ENCODE peak calls at places on chromosomes 12 and 14, in five cellular contexts. C, P, Q, X and O are unnamed samples.

GRCh38 chr14:73173092-73173735 is 36.9 kb downstream of the PSEN1 start:
- DNase-seq in C (no peak), P (peak), Q (peak), X (peak), O (no peak)

GRCh38 chr14:103510311-103511021 is 12.2 kb downstream of the CKB start:
- DNase-seq in C (no peak), P (no peak), Q (no peak), X (peak), O (no peak)

GRCh38 chr12:45336762-45337596 is 121.1 kb downstream of the ANO6 start:
- DNase-seq in C (no peak), P (peak), Q (no peak), X (no peak), O (no peak)

GRCh38 chr14:103558071-103558882 is 4.2 kb downstream of the BAG5 start:
- DNase-seq in C (no peak), P (no peak), Q (no peak), X (no peak), O (no peak)

GRCh38 chr14:54533100-54533499 is 23.4 kb downstream of the CGRRF1 start:
- DNase-seq in C (no peak), P (no peak), Q (no peak), X (peak), O (no peak)

GRCh38 chr14:103380719-103381377 is 4.4 kb upstream of the MARK3 start:
- DNase-seq in C (no peak), P (no peak), Q (no peak), X (no peak), O (peak)

GRCh38 chr12:42589465-42590323 is at the start of gene PRICKLE1:
- DNase-seq in C (no peak), P (peak), Q (no peak), X (peak), O (peak)

GRCh38 chr12:109199324-109199723 is 82.9 kb downstream of the ACACB start:
- DNase-seq in C (no peak), P (no peak), Q (no peak), X (no peak), O (no peak)

GRCh38 chr12:65602579-65603295 is 221.5 kb upstream of the HMGA2 start:
- DNase-seq in C (peak), P (peak), Q (peak), X (peak), O (peak)

GRCh38 chr14:35760143-35760542 is 49.0 kb downstream of the RALGAPA1 start:
- DNase-seq in C (no peak), P (no peak), Q (no peak), X (peak), O (no peak)

GRCh38 chr12:50751921-50752721 is 11.8 kb upstream of the ATF1 start:
- DNase-seq in C (no peak), P (no peak), Q (no peak), X (no peak), O (no peak)

GRCh38 chr12:29763301-29763683 is 20.4 kb downstream of the TMTC1 start:
- DNase-seq in C (no peak), P (no peak), Q (no peak), X (peak), O (no peak)

GRCh38 chr14:96586921-96587822 is 85.0 kb downstream of the PAPOLA start:
- DNase-seq in C (no peak), P (no peak), Q (no peak), X (no peak), O (no peak)

GRCh38 chr14:54251356-54251755 is 145.5 kb upstream of the CDKN3 start:
- DNase-seq in C (no peak), P (no peak), Q (no peak), X (no peak), O (no peak)

GRCh38 chr12:123895477-123895876 is 77.2 kb downstream of the CCDC92 start:
- DNase-seq in C (no peak), P (no peak), Q (no peak), X (no peak), O (no peak)

GRCh38 chr12:104828015-104828414 is 130.1 kb downstream of the SLC41A2 start:
- DNase-seq in C (no peak), P (no peak), Q (no peak), X (no peak), O (no peak)

GRCh38 chr14:103625361-103626095 is 3.5 kb upstream of the KLC1 start:
- DNase-seq in C (no peak), P (no peak), Q (no peak), X (no peak), O (no peak)

GRCh38 chr12:3658327-3659163 is 94.4 kb downstream of the CRACR2A start:
- DNase-seq in C (no peak), P (peak), Q (no peak), X (peak), O (peak)

GRCh38 chr12:85725991-85726390 is 110.2 kb downstream of the RASSF9 start:
- DNase-seq in C (no peak), P (no peak), Q (no peak), X (no peak), O (no peak)

GRCh38 chr12:38813930-38814329 is 91.5 kb downstream of the CPNE8 start:
- DNase-seq in C (no peak), P (no peak), Q (no peak), X (no peak), O (no peak)

GRCh38 chr14:101009531-101009930 is 106.0 kb upstream of the RTL1 start:
- DNase-seq in C (no peak), P (no peak), Q (no peak), X (no peak), O (no peak)

GRCh38 chr14:50937325-50937724 is 7.0 kb downstream of the PYGL start:
- DNase-seq in C (no peak), P (no peak), Q (no peak), X (no peak), O (no peak)

GRCh38 chr12:76341436-76342030 is 6.7 kb downstream of the BBS10 start:
- DNase-seq in C (no peak), P (no peak), Q (no peak), X (no peak), O (no peak)

GRCh38 chr14:70073924-70074566 is 114.7 kb downstream of the SLC8A3 start:
- DNase-seq in C (peak), P (peak), Q (peak), X (peak), O (peak)

GRCh38 chr14:46691819-46692218 is 40.2 kb upstream of the RPL10L start:
- DNase-seq in C (no peak), P (no peak), Q (no peak), X (no peak), O (no peak)

GRCh38 chr12:124543052-124543590 is 24.3 kb downstream of the NCOR2 start:
- DNase-seq in C (no peak), P (no peak), Q (no peak), X (no peak), O (no peak)

GRCh38 chr12:38456769-38457168 is 140.2 kb downstream of the ALG10B start:
- DNase-seq in C (no peak), P (no peak), Q (no peak), X (no peak), O (no peak)

GRCh38 chr12:54370218-54370730 is 6.0 kb upstream of the GPR84 start:
- DNase-seq in C (no peak), P (peak), Q (no peak), X (peak), O (no peak)

GRCh38 chr12:54371328-54372112 is 7.2 kb upstream of the GPR84 start:
- DNase-seq in C (no peak), P (no peak), Q (no peak), X (no peak), O (no peak)

GRCh38 chr12:54369597-54370217 is 5.4 kb upstream of the GPR84 start:
- DNase-seq in C (no peak), P (peak), Q (no peak), X (no peak), O (no peak)

GRCh38 chr12:54368016-54368708 is 3.9 kb upstream of the GPR84 start:
- DNase-seq in C (no peak), P (no peak), Q (no peak), X (no peak), O (no peak)

GRCh38 chr12:54368709-54369596 is 4.7 kb upstream of the GPR84 start:
- DNase-seq in C (peak), P (peak), Q (peak), X (peak), O (peak)
- TF ChIP-seq POLR2AphosphoS5 in C (no peak), P (peak), Q (no peak), X (no peak), O (peak)

GRCh38 chr12:11762723-11763326 is 113.4 kb downstream of the ETV6 start:
- DNase-seq in C (no peak), P (no peak), Q (no peak), X (no peak), O (no peak)
- H3K4me3 ChIP-seq in C (no peak), P (no peak), Q (no peak), X (no peak), O (no peak)

GRCh38 chr12:130603566-130603965 is 112.5 kb downstream of the RIMBP2 start:
- DNase-seq in C (no peak), P (no peak), Q (no peak), X (no peak), O (no peak)
- TF ChIP-seq REST in C (no peak), P (no peak), Q (no peak), X (no peak), O (no peak)

DNA sequence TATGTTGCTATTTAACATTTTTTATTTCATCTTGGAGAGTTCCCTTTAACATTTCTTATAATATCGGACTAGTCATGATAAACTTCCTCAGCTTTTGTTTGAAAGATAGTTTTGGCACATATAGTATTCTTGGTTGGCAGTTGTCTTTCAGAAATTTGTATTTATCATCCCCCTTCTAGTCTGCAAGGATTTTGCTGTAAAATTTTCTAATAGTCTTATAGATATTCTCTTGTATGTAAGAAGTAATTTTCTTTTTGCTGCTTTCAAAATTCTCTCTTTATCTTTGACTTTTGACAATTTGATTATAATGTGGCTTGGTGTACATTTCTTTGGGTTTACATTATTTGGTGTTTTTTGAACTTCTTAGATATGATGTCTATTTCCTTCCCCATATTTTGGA is 116.0 kb upstream of the AVPR1A start:
- DNase-seq in C (no peak), P (no peak), Q (no peak), X (no peak), O (no peak)
- TF ChIP-seq POLR2AphosphoS5 in C (no peak), P (no peak), Q (no peak), X (no peak), O (no peak)

DNA sequence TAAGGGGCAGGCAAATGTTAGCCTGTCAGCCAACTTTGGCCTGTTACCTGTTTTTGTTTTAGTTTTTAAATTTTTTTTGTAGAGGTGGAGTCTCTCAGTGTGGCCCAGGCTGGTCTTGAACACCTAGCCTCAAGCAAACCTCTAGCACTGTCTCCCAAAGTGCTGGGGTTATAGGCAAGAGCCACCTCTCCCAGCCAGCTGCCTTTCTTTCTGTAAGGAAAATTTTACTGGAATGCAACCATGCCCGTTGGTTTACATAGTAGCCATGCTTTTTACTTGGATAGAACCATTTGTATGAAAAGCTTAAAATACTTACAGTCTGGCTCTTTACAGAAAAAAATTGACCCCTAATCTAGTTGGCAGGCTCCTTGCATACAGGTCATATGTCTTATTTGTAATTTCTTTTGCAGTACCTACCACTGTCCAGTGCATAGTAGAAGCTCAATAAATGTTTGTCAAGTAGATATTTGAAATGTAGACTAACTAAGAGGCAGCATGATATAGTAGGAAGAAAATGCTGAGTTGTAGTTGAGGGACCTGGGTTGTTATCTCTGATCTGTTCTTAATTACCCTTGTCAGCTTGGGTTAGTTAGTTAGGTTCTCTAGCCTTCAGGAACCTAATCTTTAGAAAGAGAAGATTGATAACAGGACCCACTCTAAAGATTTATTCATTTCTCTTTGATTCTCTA is 4.7 kb downstream of the MDM2 start:
- DNase-seq in C (no peak), P (no peak), Q (no peak), X (no peak), O (no peak)
- H3K4me3 ChIP-seq in C (no peak), P (no peak), Q (no peak), X (no peak), O (no peak)

DNA sequence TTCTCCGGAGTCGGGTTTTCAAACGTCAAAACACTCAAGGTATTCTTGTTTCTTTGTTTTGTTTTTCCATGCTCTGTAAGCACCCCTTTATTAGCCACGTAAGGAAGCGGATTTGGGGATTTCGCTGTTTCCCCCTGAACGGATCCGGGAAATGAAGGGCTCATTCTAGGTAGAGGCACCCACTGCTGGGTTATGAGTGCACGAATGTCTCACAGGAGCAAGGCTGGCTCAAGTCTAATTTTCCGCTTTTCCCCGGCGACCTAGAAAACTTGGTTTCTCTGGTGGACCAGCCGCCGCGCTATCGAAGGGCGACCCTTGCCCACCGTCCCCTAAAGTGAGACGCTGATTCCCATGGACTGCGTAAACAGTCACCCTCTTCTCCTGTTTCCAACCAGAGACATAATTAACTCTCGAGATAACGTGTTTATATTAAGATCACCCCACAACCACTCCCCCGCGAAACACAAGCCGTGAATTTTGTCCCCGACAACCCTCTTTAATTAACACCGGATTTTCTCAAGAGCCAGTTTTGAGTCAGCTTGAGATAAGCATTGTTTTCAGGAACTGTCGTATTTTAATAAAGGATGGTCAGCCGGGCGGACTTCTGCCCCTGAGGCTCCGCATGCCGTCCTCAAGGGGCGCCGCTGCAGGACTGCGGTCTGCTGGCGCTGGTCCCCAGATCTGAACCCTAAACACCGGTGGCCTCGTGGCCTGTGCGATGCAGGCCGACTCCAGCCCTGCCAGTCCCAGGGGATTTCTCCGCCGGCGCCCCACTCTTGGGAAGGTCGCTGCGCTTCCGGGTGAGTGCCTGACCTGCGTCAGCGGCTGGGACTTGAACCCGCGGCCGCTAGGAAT is 523 bp upstream of the ABCC9 start:
- DNase-seq in C (no peak), P (no peak), Q (no peak), X (peak), O (no peak)
- TF ChIP-seq REST in C (no peak), P (no peak), Q (no peak), X (no peak), O (no peak)

GRCh38 chr12:2270846-2271245 is 218.1 kb downstream of the CACNA1C start:
- DNase-seq in C (no peak), P (no peak), Q (no peak), X (no peak), O (no peak)

GRCh38 chr12:2265461-2266167 is 212.8 kb downstream of the CACNA1C start:
- DNase-seq in C (no peak), P (no peak), Q (no peak), X (no peak), O (no peak)

GRCh38 chr12:2268478-2269286 is 215.9 kb downstream of the CACNA1C start:
- DNase-seq in C (no peak), P (no peak), Q (no peak), X (no peak), O (no peak)

GRCh38 chr12:2266666-2267623 is 214.2 kb downstream of the CACNA1C start:
- DNase-seq in C (no peak), P (no peak), Q (no peak), X (no peak), O (no peak)

GRCh38 chr12:2267624-2268477 is 215.1 kb downstream of the CACNA1C start:
- DNase-seq in C (no peak), P (no peak), Q (no peak), X (peak), O (no peak)
- TF ChIP-seq POLR2AphosphoS5 in C (no peak), P (no peak), Q (no peak), X (no peak), O (no peak)

GRCh38 chr14:22839159-22839779 is 2.9 kb downstream of the MMP14 start:
- DNase-seq in C (no peak), P (no peak), Q (no peak), X (no peak), O (no peak)
- H3K4me3 ChIP-seq in C (no peak), P (no peak), Q (no peak), X (peak), O (no peak)